ENCODE peak calls at places on chromosomes 16 and 17, in five cellular contexts. One of them, this sample, is unnamed.

GRCh38 chr17:3892095-3892998 is 506 bp downstream of the CAMKK1 start:
- DNase-seq in transverse colon: peak
- DNase-seq in sigmoid colon: peak
- DNase-seq in SK-N-MC: no peak
- DNase-seq in breast epithelium: peak
- DNase-seq in this sample: peak

GRCh38 chr17:31413871-31414589 is 22.6 kb downstream of the RAB11FIP4 start:
- DNase-seq in transverse colon: no peak
- DNase-seq in sigmoid colon: peak
- DNase-seq in SK-N-MC: no peak
- DNase-seq in breast epithelium: no peak
- DNase-seq in this sample: no peak

GRCh38 chr17:39988206-39988810 is 7.7 kb downstream of the PSMD3 start:
- DNase-seq in transverse colon: no peak
- DNase-seq in sigmoid colon: no peak
- DNase-seq in SK-N-MC: no peak
- DNase-seq in breast epithelium: no peak
- DNase-seq in this sample: no peak

GRCh38 chr17:53655591-53655990 is 167.1 kb upstream of the KIF2B start:
- DNase-seq in transverse colon: no peak
- DNase-seq in sigmoid colon: no peak
- DNase-seq in SK-N-MC: no peak
- DNase-seq in breast epithelium: no peak
- DNase-seq in this sample: no peak

GRCh38 chr16:2333772-2334379 is 6.7 kb downstream of the ABCA3 start:
- DNase-seq in transverse colon: no peak
- DNase-seq in sigmoid colon: no peak
- DNase-seq in SK-N-MC: no peak
- DNase-seq in breast epithelium: no peak
- DNase-seq in this sample: no peak

GRCh38 chr17:34370376-34370996 is 7.5 kb upstream of the CCL1 start:
- DNase-seq in transverse colon: no peak
- DNase-seq in sigmoid colon: no peak
- DNase-seq in SK-N-MC: no peak
- DNase-seq in breast epithelium: no peak
- DNase-seq in this sample: no peak

GRCh38 chr16:57289391-57290257 is 5.2 kb upstream of the PLLP start:
- DNase-seq in transverse colon: no peak
- DNase-seq in sigmoid colon: peak
- DNase-seq in SK-N-MC: no peak
- DNase-seq in breast epithelium: no peak
- DNase-seq in this sample: no peak

GRCh38 chr16:47978491-47979490 is 177.0 kb downstream of the ABCC12 start:
- DNase-seq in transverse colon: no peak
- DNase-seq in sigmoid colon: no peak
- DNase-seq in SK-N-MC: no peak
- DNase-seq in breast epithelium: no peak
- DNase-seq in this sample: no peak

GRCh38 chr17:980406-981291 is 1.1 kb upstream of the NXN start:
- DNase-seq in transverse colon: peak
- DNase-seq in sigmoid colon: peak
- DNase-seq in SK-N-MC: peak
- DNase-seq in breast epithelium: peak
- DNase-seq in this sample: peak

GRCh38 chr17:39261286-39261685 is 35.5 kb upstream of the STAC2 start:
- DNase-seq in transverse colon: no peak
- DNase-seq in sigmoid colon: no peak
- DNase-seq in SK-N-MC: no peak
- DNase-seq in breast epithelium: no peak
- DNase-seq in this sample: no peak

GRCh38 chr17:77810536-77810935 is 148.0 kb upstream of the TNRC6C start:
- DNase-seq in transverse colon: peak
- DNase-seq in sigmoid colon: peak
- DNase-seq in SK-N-MC: no peak
- DNase-seq in breast epithelium: peak
- DNase-seq in this sample: no peak

GRCh38 chr16:84254080-84254479 is 14.3 kb upstream of the KCNG4 start:
- DNase-seq in transverse colon: no peak
- DNase-seq in sigmoid colon: no peak
- DNase-seq in SK-N-MC: no peak
- DNase-seq in breast epithelium: no peak
- DNase-seq in this sample: no peak

GRCh38 chr17:74280093-74280513 is 6.1 kb downstream of the DNAI2 start:
- DNase-seq in transverse colon: peak
- DNase-seq in sigmoid colon: no peak
- DNase-seq in SK-N-MC: no peak
- DNase-seq in breast epithelium: no peak
- DNase-seq in this sample: no peak

GRCh38 chr17:31678431-31678830 is 180.6 kb downstream of the COPRS start:
- DNase-seq in transverse colon: no peak
- DNase-seq in sigmoid colon: no peak
- DNase-seq in SK-N-MC: no peak
- DNase-seq in breast epithelium: no peak
- DNase-seq in this sample: no peak

GRCh38 chr17:32910769-32911168 is 17.2 kb upstream of the TMEM98 start:
- DNase-seq in transverse colon: peak
- DNase-seq in sigmoid colon: no peak
- DNase-seq in SK-N-MC: no peak
- DNase-seq in breast epithelium: no peak
- DNase-seq in this sample: no peak

GRCh38 chr17:78255953-78256704 is 24.7 kb downstream of the TMEM235 start:
- DNase-seq in transverse colon: no peak
- DNase-seq in sigmoid colon: no peak
- DNase-seq in SK-N-MC: no peak
- DNase-seq in breast epithelium: no peak
- DNase-seq in this sample: no peak

GRCh38 chr16:20271893-20272292 is 55.4 kb downstream of the GP2 start:
- DNase-seq in transverse colon: no peak
- DNase-seq in sigmoid colon: no peak
- DNase-seq in SK-N-MC: no peak
- DNase-seq in breast epithelium: no peak
- DNase-seq in this sample: no peak

GRCh38 chr17:51118330-51119195 is 2.1 kb downstream of the SPAG9 start:
- DNase-seq in transverse colon: peak
- DNase-seq in sigmoid colon: peak
- DNase-seq in SK-N-MC: no peak
- DNase-seq in breast epithelium: no peak
- DNase-seq in this sample: peak

GRCh38 chr17:17810374-17811248 is 26.2 kb downstream of the SREBF1 start:
- DNase-seq in transverse colon: no peak
- DNase-seq in sigmoid colon: no peak
- DNase-seq in SK-N-MC: no peak
- DNase-seq in breast epithelium: no peak
- DNase-seq in this sample: no peak

GRCh38 chr16:16075463-16076399 is 126.3 kb downstream of the ABCC1 start:
- DNase-seq in transverse colon: peak
- DNase-seq in sigmoid colon: peak
- DNase-seq in SK-N-MC: no peak
- DNase-seq in breast epithelium: no peak
- DNase-seq in this sample: peak

GRCh38 chr17:58565389-58566311 is 51.2 kb upstream of the MTMR4 start:
- DNase-seq in transverse colon: no peak
- DNase-seq in sigmoid colon: no peak
- DNase-seq in SK-N-MC: no peak
- DNase-seq in breast epithelium: no peak
- DNase-seq in this sample: no peak

GRCh38 chr17:36940313-36941264 is 3.3 kb downstream of the LHX1 start:
- DNase-seq in transverse colon: no peak
- DNase-seq in sigmoid colon: no peak
- DNase-seq in SK-N-MC: no peak
- DNase-seq in breast epithelium: no peak
- DNase-seq in this sample: no peak

GRCh38 chr17:36937961-36938565 is 788 bp downstream of the LHX1 start:
- DNase-seq in transverse colon: no peak
- DNase-seq in sigmoid colon: no peak
- DNase-seq in SK-N-MC: no peak
- DNase-seq in breast epithelium: no peak
- DNase-seq in this sample: no peak

GRCh38 chr17:36939944-36940312 is 2.7 kb downstream of the LHX1 start:
- DNase-seq in transverse colon: no peak
- DNase-seq in sigmoid colon: no peak
- DNase-seq in SK-N-MC: no peak
- DNase-seq in breast epithelium: no peak
- DNase-seq in this sample: no peak

GRCh38 chr17:36938566-36939058 is 1.3 kb downstream of the LHX1 start:
- DNase-seq in transverse colon: no peak
- DNase-seq in sigmoid colon: no peak
- DNase-seq in SK-N-MC: no peak
- DNase-seq in breast epithelium: no peak
- DNase-seq in this sample: no peak

DNA sequence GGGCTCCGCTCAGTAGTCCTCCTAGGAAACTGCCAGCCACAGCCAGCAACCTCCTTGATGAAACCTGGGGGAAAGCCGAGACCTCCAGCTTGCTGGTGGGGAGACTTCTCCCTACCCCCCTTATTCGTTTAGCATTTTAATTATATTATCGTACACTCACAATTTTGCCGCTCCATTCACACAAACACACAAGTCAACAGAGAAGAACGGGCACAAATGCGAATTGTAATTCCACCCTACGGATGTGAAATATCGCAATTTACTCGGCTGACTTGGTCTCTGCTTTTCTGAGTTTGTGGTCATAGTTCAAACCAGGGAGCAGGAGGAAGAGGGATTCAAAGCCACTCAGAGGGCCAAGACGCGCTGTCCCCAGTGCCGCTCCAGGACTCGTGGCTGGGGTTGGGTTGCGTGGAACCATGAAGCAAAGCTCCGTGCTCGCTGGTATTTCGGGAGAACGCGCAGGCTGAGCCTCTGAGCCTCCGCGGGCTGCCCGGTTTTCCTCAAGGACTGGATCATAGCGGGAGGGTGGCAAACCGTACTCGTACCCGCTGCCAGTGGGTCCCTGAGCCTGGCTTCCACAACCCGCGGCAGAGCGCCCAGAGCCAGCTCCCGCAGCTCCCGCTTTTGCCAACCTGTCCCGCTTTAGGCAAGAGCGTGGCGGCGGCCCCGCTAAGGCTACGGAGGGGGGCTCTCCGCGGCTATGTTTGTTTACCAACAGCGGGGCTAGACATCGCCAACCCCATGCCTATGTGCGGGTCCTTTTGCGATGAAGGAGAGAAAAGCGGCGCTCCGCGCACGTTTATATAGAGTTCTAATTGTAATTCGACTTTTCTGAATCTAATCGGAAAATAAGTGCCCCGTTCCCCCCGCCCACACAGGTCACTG is 2.0 kb downstream of the LHX1 start:
- DNase-seq in transverse colon: no peak
- DNase-seq in sigmoid colon: no peak
- DNase-seq in SK-N-MC: no peak
- DNase-seq in breast epithelium: no peak
- DNase-seq in this sample: no peak
- TF ChIP-seq POLR2AphosphoS5 in transverse colon: no peak
- TF ChIP-seq POLR2AphosphoS5 in sigmoid colon: no peak
- TF ChIP-seq POLR2AphosphoS5 in SK-N-MC: no peak
- TF ChIP-seq POLR2AphosphoS5 in breast epithelium: no peak
- TF ChIP-seq POLR2AphosphoS5 in this sample: no peak

GRCh38 chr16:73228649-73229048 is 180.7 kb upstream of the ZFHX3 start:
- DNase-seq in transverse colon: no peak
- DNase-seq in sigmoid colon: peak
- DNase-seq in SK-N-MC: no peak
- DNase-seq in breast epithelium: no peak
- DNase-seq in this sample: no peak
- TF ChIP-seq POLR2AphosphoS5 in transverse colon: no peak
- TF ChIP-seq POLR2AphosphoS5 in sigmoid colon: peak
- TF ChIP-seq POLR2AphosphoS5 in SK-N-MC: no peak
- TF ChIP-seq POLR2AphosphoS5 in breast epithelium: no peak
- TF ChIP-seq POLR2AphosphoS5 in this sample: no peak

DNA sequence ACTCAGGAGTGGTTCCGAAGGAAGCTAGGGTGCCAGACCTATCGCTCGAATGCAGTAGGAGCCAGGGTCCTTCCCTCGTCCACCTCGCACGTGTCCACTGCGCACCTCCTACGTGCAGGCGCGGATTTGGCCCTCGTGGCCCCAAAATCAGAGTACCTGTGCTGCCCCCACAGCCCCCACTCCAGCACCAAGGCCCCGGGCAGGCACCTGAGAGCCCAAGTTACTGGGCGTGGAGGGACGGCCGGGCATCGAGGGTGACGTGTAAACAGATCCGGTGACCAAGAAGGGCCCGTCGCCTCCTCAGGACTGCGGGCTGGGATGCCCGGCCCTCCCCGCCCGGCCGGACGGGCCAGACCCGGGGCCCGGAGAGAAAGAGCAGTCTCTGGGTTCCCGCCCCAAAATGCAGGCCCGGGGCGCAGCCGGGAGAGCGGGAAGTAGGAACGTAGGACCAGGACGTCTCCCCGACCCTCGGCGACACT is 492 bp downstream of the SLC25A39 start:
- DNase-seq in transverse colon: peak
- DNase-seq in sigmoid colon: no peak
- DNase-seq in SK-N-MC: no peak
- DNase-seq in breast epithelium: no peak
- DNase-seq in this sample: no peak
- TF ChIP-seq POLR2AphosphoS5 in transverse colon: no peak
- TF ChIP-seq POLR2AphosphoS5 in sigmoid colon: no peak
- TF ChIP-seq POLR2AphosphoS5 in SK-N-MC: no peak
- TF ChIP-seq POLR2AphosphoS5 in breast epithelium: no peak
- TF ChIP-seq POLR2AphosphoS5 in this sample: no peak

DNA sequence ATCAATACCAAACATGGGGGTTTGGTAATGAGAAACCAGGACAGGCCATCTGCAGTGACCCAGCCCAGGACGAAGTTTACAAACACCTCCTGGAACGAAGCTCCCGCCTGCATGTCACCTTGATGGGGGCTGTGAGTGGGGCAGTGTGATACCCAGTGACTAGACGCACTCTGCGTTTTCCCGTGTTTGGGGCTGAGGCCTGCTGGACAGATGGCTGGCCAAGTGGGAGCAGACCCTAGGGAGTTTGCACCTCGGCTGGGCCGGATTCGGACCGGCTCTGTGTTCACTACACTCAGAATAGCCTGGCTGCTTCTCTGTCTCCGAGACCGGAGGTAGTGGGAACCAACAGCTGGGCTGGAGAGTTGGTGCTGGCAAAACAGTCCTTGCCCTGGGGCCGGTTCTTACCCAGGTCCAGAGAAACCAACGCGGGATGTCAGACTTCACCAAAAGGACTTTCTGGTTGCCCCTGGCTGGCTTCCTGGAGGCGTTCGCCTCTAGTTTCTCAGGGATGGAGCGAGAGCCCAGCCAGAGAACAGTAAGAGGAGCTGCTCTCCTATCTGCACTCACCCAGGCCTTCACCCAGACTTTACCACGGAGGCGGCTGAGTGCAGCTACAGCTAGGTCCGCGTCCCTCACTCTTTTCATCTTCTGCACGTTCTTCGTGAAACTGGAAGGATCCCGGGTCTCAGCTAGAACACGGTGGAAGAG is 20.4 kb downstream of the CARHSP1 start:
- DNase-seq in transverse colon: no peak
- DNase-seq in sigmoid colon: peak
- DNase-seq in SK-N-MC: no peak
- DNase-seq in breast epithelium: no peak
- DNase-seq in this sample: no peak
- TF ChIP-seq POLR2AphosphoS5 in transverse colon: no peak
- TF ChIP-seq POLR2AphosphoS5 in sigmoid colon: no peak
- TF ChIP-seq POLR2AphosphoS5 in SK-N-MC: peak
- TF ChIP-seq POLR2AphosphoS5 in breast epithelium: no peak
- TF ChIP-seq POLR2AphosphoS5 in this sample: no peak